ENCODE peak calls at places on chromosome 14, in seven cellular contexts. One of them, this sample, is unnamed.

GRCh38 chr14:68248481-68249255 is 429.1 kb downstream of the RAD51B start:
- DNase-seq in breast epithelium: no peak
- DNase-seq in astrocyte of the spinal cord: peak; percentile 85
- DNase-seq in K562: no peak
- DNase-seq in fibroblast of pulmonary artery: peak; percentile 94
- DNase-seq in PC-9: peak; percentile 48
- DNase-seq in PC-3: peak; percentile 71
- DNase-seq in this sample: peak; percentile 88

GRCh38 chr14:73311710-73312035 is 74.4 kb downstream of the PAPLN start:
- DNase-seq in K562: no peak
- DNase-seq in breast epithelium: no peak
- DNase-seq in astrocyte of the spinal cord: no peak
- DNase-seq in PC-3: no peak
- DNase-seq in PC-9: no peak
- DNase-seq in fibroblast of pulmonary artery: peak; percentile 18
- DNase-seq in this sample: no peak

GRCh38 chr14:39268393-39268792 is 34.7 kb downstream of the MIA2 start:
- DNase-seq in astrocyte of the spinal cord: peak; percentile 29
- DNase-seq in K562: no peak
- DNase-seq in PC-3: peak; percentile 16
- DNase-seq in PC-9: no peak
- DNase-seq in fibroblast of pulmonary artery: peak; percentile 26
- DNase-seq in breast epithelium: no peak
- DNase-seq in this sample: peak; percentile 28

GRCh38 chr14:76011959-76012802 is 26.6 kb downstream of the IFT43 start:
- DNase-seq in astrocyte of the spinal cord: peak; percentile 12
- DNase-seq in K562: no peak
- DNase-seq in PC-3: no peak
- DNase-seq in PC-9: no peak
- DNase-seq in fibroblast of pulmonary artery: peak; percentile 12
- DNase-seq in breast epithelium: no peak
- DNase-seq in this sample: peak; percentile 84

GRCh38 chr14:99604766-99605298 is 825 bp upstream of the CCDC85C start:
- DNase-seq in fibroblast of pulmonary artery: peak; percentile 36
- DNase-seq in K562: peak; percentile 35
- DNase-seq in breast epithelium: no peak
- DNase-seq in PC-9: no peak
- DNase-seq in PC-3: peak; percentile 36
- DNase-seq in astrocyte of the spinal cord: peak; percentile 37
- DNase-seq in this sample: peak; percentile 10

GRCh38 chr14:105052110-105052458 is 13.1 kb downstream of the GPR132 start:
- DNase-seq in K562: no peak
- DNase-seq in PC-3: no peak
- DNase-seq in fibroblast of pulmonary artery: no peak
- DNase-seq in breast epithelium: no peak
- DNase-seq in PC-9: peak; percentile 38
- DNase-seq in astrocyte of the spinal cord: no peak
- DNase-seq in this sample: no peak

GRCh38 chr14:71108398-71109114 is 201.3 kb downstream of the PCNX1 start:
- DNase-seq in astrocyte of the spinal cord: no peak
- DNase-seq in breast epithelium: no peak
- DNase-seq in PC-9: no peak
- DNase-seq in fibroblast of pulmonary artery: no peak
- DNase-seq in PC-3: no peak
- DNase-seq in K562: no peak
- DNase-seq in this sample: no peak

GRCh38 chr14:98249476-98249875 is 1022.5 kb downstream of the BCL11B start:
- DNase-seq in breast epithelium: no peak
- DNase-seq in PC-3: no peak
- DNase-seq in astrocyte of the spinal cord: no peak
- DNase-seq in K562: no peak
- DNase-seq in PC-9: no peak
- DNase-seq in fibroblast of pulmonary artery: no peak
- DNase-seq in this sample: no peak

GRCh38 chr14:73235531-73236155 is 1.7 kb upstream of the PAPLN start:
- DNase-seq in PC-3: no peak
- DNase-seq in K562: no peak
- DNase-seq in PC-9: no peak
- DNase-seq in fibroblast of pulmonary artery: peak; percentile 77
- DNase-seq in breast epithelium: no peak
- DNase-seq in astrocyte of the spinal cord: peak; percentile 52
- DNase-seq in this sample: peak; percentile 81

GRCh38 chr14:46482200-46482599 is 169.4 kb downstream of the RPL10L start:
- DNase-seq in breast epithelium: no peak
- DNase-seq in fibroblast of pulmonary artery: no peak
- DNase-seq in PC-3: no peak
- DNase-seq in astrocyte of the spinal cord: no peak
- DNase-seq in PC-9: no peak
- DNase-seq in K562: no peak
- DNase-seq in this sample: no peak

GRCh38 chr14:69152944-69153847 is at the start of gene DCAF5:
- DNase-seq in breast epithelium: peak; percentile 91
- DNase-seq in PC-3: peak; percentile 91
- DNase-seq in K562: peak; percentile 86
- DNase-seq in astrocyte of the spinal cord: peak; percentile 96
- DNase-seq in PC-9: peak; percentile 83
- DNase-seq in fibroblast of pulmonary artery: peak; percentile 96
- DNase-seq in this sample: peak; percentile 97

GRCh38 chr14:36383674-36384421 is 63.4 kb upstream of the MBIP start:
- DNase-seq in PC-3: no peak
- DNase-seq in fibroblast of pulmonary artery: no peak
- DNase-seq in K562: no peak
- DNase-seq in breast epithelium: peak; percentile 50
- DNase-seq in PC-9: no peak
- DNase-seq in astrocyte of the spinal cord: no peak
- DNase-seq in this sample: no peak

GRCh38 chr14:95319312-95320075 is at the start of gene CLMN:
- DNase-seq in astrocyte of the spinal cord: no peak
- DNase-seq in PC-9: no peak
- DNase-seq in breast epithelium: peak; percentile 39
- DNase-seq in fibroblast of pulmonary artery: peak; percentile 27
- DNase-seq in K562: peak; percentile 85
- DNase-seq in PC-3: peak; percentile 33
- DNase-seq in this sample: peak; percentile 28

GRCh38 chr14:56339855-56340701 is 221.9 kb downstream of the PELI2 start:
- DNase-seq in PC-3: peak; percentile 89
- DNase-seq in breast epithelium: peak; percentile 31
- DNase-seq in PC-9: peak; percentile 78
- DNase-seq in astrocyte of the spinal cord: peak; percentile 89
- DNase-seq in K562: peak; percentile 40
- DNase-seq in fibroblast of pulmonary artery: peak; percentile 98
- DNase-seq in this sample: peak; percentile 97

GRCh38 chr14:55111122-55111705 is 17.8 kb upstream of the LGALS3 start:
- DNase-seq in PC-3: no peak
- DNase-seq in K562: no peak
- DNase-seq in fibroblast of pulmonary artery: no peak
- DNase-seq in astrocyte of the spinal cord: no peak
- DNase-seq in breast epithelium: no peak
- DNase-seq in PC-9: no peak
- DNase-seq in this sample: no peak

GRCh38 chr14:91374897-91375747 is 42.5 kb downstream of the CCDC88C start:
- DNase-seq in astrocyte of the spinal cord: no peak
- DNase-seq in K562: no peak
- DNase-seq in breast epithelium: no peak
- DNase-seq in PC-3: no peak
- DNase-seq in PC-9: no peak
- DNase-seq in fibroblast of pulmonary artery: no peak
- DNase-seq in this sample: no peak

GRCh38 chr14:59688224-59689170 is 111.9 kb upstream of the CCDC175 start:
- DNase-seq in PC-9: no peak
- DNase-seq in breast epithelium: no peak
- DNase-seq in astrocyte of the spinal cord: peak; percentile 63
- DNase-seq in K562: peak; percentile 9
- DNase-seq in PC-3: peak; percentile 94
- DNase-seq in fibroblast of pulmonary artery: peak; percentile 71
- DNase-seq in this sample: peak; percentile 89

GRCh38 chr14:31932675-31933074 is 144.4 kb upstream of the ARHGAP5 start:
- DNase-seq in astrocyte of the spinal cord: no peak
- DNase-seq in PC-9: no peak
- DNase-seq in K562: no peak
- DNase-seq in fibroblast of pulmonary artery: no peak
- DNase-seq in PC-3: no peak
- DNase-seq in breast epithelium: no peak
- DNase-seq in this sample: no peak

GRCh38 chr14:91310620-91311283 is 66.2 kb upstream of the GPR68 start:
- DNase-seq in fibroblast of pulmonary artery: no peak
- DNase-seq in breast epithelium: no peak
- DNase-seq in K562: no peak
- DNase-seq in PC-9: no peak
- DNase-seq in PC-3: no peak
- DNase-seq in astrocyte of the spinal cord: no peak
- DNase-seq in this sample: no peak

GRCh38 chr14:75340921-75341320 is 62.3 kb downstream of the FOS start:
- DNase-seq in K562: no peak
- DNase-seq in PC-9: no peak
- DNase-seq in astrocyte of the spinal cord: peak; percentile 3
- DNase-seq in fibroblast of pulmonary artery: peak; percentile 83
- DNase-seq in breast epithelium: peak; percentile 71
- DNase-seq in PC-3: no peak
- DNase-seq in this sample: peak; percentile 66

GRCh38 chr14:88004637-88005036 is 298 bp upstream of the GPR65 start:
- DNase-seq in fibroblast of pulmonary artery: no peak
- DNase-seq in PC-3: no peak
- DNase-seq in astrocyte of the spinal cord: no peak
- DNase-seq in breast epithelium: no peak
- DNase-seq in PC-9: no peak
- DNase-seq in K562: no peak
- DNase-seq in this sample: no peak
- H3K4me3 ChIP-seq in fibroblast of pulmonary artery: no peak overlapping the region
- H3K4me3 ChIP-seq in PC-3: no peak overlapping the region
- H3K4me3 ChIP-seq in astrocyte of the spinal cord: no peak overlapping the region
- H3K4me3 ChIP-seq in breast epithelium: no peak overlapping the region
- H3K4me3 ChIP-seq in PC-9: no peak overlapping the region
- H3K4me3 ChIP-seq in K562: no peak overlapping the region
- H3K4me3 ChIP-seq in this sample: no peak overlapping the region

DNA sequence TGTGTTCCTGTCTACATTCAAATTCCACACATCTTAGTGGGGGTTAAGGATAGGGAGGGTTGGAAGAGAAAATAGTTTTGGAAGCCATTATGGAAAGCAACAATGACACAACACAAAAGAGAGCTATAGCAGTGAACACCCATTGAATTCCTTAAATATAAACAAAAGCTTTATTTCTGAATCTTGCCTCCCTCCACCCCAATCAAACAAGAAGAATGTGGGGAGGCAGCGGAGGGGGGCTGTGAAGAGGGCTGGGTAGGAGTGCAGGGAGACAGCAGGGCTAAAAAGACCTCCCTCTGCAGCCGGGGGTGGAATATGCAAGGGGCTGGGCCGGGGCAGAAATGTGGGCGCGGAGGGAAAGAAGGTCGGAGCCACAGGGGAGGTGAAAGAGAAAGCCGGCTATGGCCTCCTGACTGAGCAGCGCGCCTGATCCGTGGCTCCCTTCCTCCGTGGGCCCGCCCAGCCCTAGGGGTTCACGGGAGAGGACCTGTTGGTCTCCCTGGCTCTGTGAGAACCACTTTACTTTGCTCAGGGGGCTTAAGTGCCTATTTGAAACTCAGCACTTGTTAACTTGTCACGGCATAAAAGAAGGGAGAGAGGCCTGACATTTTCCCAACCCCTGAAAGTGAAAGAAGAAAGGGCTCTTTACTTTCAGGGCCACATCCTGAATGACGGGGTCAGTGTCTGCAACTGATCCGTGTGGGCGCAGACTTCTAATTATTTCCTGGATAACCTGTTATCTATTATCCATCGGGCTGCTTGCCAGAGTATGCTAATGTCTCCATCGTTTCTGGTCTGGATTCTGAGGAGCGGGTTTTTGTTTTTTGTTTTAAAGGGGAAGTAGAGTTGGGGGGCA is 127.3 kb upstream of the MAX start:
- DNase-seq in K562: peak; percentile 23
- DNase-seq in PC-3: no peak
- DNase-seq in fibroblast of pulmonary artery: peak; percentile 43
- DNase-seq in breast epithelium: no peak
- DNase-seq in PC-9: peak; percentile 42
- DNase-seq in astrocyte of the spinal cord: peak; percentile 54
- DNase-seq in this sample: peak; percentile 51
- H3K4me3 ChIP-seq in K562: no peak overlapping the region
- H3K4me3 ChIP-seq in PC-3: no peak overlapping the region
- H3K4me3 ChIP-seq in fibroblast of pulmonary artery: peak overlapping the region; percentile 28
- H3K4me3 ChIP-seq in breast epithelium: peak overlapping the region; percentile 46
- H3K4me3 ChIP-seq in PC-9: no peak overlapping the region
- H3K4me3 ChIP-seq in astrocyte of the spinal cord: no peak overlapping the region
- H3K4me3 ChIP-seq in this sample: peak overlapping the region; percentile 41

GRCh38 chr14:102827716-102828115 is 50.5 kb downstream of the TRAF3 start:
- DNase-seq in astrocyte of the spinal cord: peak; percentile 48
- DNase-seq in fibroblast of pulmonary artery: no peak
- DNase-seq in PC-9: no peak
- DNase-seq in breast epithelium: no peak
- DNase-seq in PC-3: no peak
- DNase-seq in K562: no peak
- DNase-seq in this sample: peak; percentile 33
- H3K4me3 ChIP-seq in astrocyte of the spinal cord: no peak overlapping the region
- H3K4me3 ChIP-seq in fibroblast of pulmonary artery: no peak overlapping the region
- H3K4me3 ChIP-seq in PC-9: no peak overlapping the region
- H3K4me3 ChIP-seq in breast epithelium: peak overlapping the region; percentile 37
- H3K4me3 ChIP-seq in PC-3: no peak overlapping the region
- H3K4me3 ChIP-seq in K562: peak overlapping the region; percentile 17
- H3K4me3 ChIP-seq in this sample: no peak overlapping the region

GRCh38 chr14:93430319-93430801 is 379 bp upstream of the UNC79 start:
- DNase-seq in PC-3: no peak
- DNase-seq in breast epithelium: no peak
- DNase-seq in fibroblast of pulmonary artery: peak; percentile 30
- DNase-seq in PC-9: no peak
- DNase-seq in K562: no peak
- DNase-seq in astrocyte of the spinal cord: no peak
- DNase-seq in this sample: peak; percentile 4
- H3K4me3 ChIP-seq in PC-3: no peak overlapping the region
- H3K4me3 ChIP-seq in breast epithelium: peak overlapping the region; percentile 37
- H3K4me3 ChIP-seq in fibroblast of pulmonary artery: peak overlapping the region; percentile 37
- H3K4me3 ChIP-seq in PC-9: no peak overlapping the region
- H3K4me3 ChIP-seq in K562: no peak overlapping the region
- H3K4me3 ChIP-seq in astrocyte of the spinal cord: no peak overlapping the region
- H3K4me3 ChIP-seq in this sample: peak overlapping the region; percentile 14

DNA sequence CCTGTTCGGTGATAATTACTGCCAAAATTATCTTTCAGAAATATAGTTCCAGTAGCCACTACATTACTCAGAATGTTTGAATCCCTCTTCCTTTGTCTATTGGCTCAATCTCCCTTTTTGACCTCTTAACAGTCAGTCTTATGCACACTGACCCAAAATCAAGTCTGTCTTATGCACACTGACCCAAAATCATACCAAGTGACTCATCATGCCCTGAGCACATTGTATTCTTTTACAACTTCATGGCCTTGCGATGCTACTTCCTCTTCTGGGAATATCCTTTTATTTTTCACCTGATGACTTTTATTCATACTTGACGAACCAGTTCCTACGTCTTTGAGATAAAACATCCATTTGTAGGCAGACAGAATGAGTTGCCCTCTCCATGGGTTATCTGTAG is 182.3 kb downstream of the NPAS3 start:
- DNase-seq in PC-9: no peak
- DNase-seq in K562: no peak
- DNase-seq in PC-3: peak; percentile 91
- DNase-seq in breast epithelium: no peak
- DNase-seq in fibroblast of pulmonary artery: peak; percentile 24
- DNase-seq in astrocyte of the spinal cord: peak; percentile 12
- DNase-seq in this sample: peak; percentile 16
- H3K4me3 ChIP-seq in PC-9: no peak overlapping the region
- H3K4me3 ChIP-seq in K562: no peak overlapping the region
- H3K4me3 ChIP-seq in PC-3: no peak overlapping the region
- H3K4me3 ChIP-seq in breast epithelium: no peak overlapping the region
- H3K4me3 ChIP-seq in fibroblast of pulmonary artery: no peak overlapping the region
- H3K4me3 ChIP-seq in astrocyte of the spinal cord: no peak overlapping the region
- H3K4me3 ChIP-seq in this sample: no peak overlapping the region